ENCODE peak calls at places on chromosomes 3 and 15, in eight cellular contexts. E is GM10248; U is AG09319; Y is stimulated activated CD8-positive, alpha-beta memory T cell treated with anti-CD3 and anti-CD28 coated beads, Interleukin-4, amount 100 ng/mL, for 1 hour; W is natural killer cell; M is ELR; N is cardiac fibroblast; K is adrenal gland. A is an unnamed sample.

GRCh38 chr3:10173926-10174435 is 9.3 kb downstream of the IRAK2 start:
- DNase-seq in U (peak), W (no peak), N (peak), Y (no peak), M (peak), K (peak), E (peak), A (peak)

GRCh38 chr3:120773932-120774331 is 31.4 kb downstream of the GTF2E1 start:
- DNase-seq in N (peak), Y (no peak), E (no peak), U (no peak), K (no peak), M (peak), W (no peak), A (no peak)

GRCh38 chr3:148082881-148083280 is 614.8 kb upstream of the AGTR1 start:
- DNase-seq in U (no peak), E (no peak), Y (no peak), M (no peak), W (no peak), N (no peak), K (no peak), A (no peak)

GRCh38 chr3:171876651-171877272 is 33.6 kb downstream of the TMEM212 start:
- DNase-seq in Y (no peak), N (peak), U (peak), M (peak), W (no peak), E (no peak), K (no peak), A (peak)

GRCh38 chr3:48088056-48088748 is 72.0 kb upstream of the MAP4 start:
- DNase-seq in W (no peak), Y (no peak), M (peak), N (no peak), U (no peak), E (no peak), K (peak), A (peak)

GRCh38 chr15:40307421-40308165 is at the start of gene PLCB2:
- DNase-seq in E (peak), M (no peak), N (no peak), K (no peak), W (peak), Y (peak), U (no peak), A (no peak)

GRCh38 chr15:100784493-100785180 is 95.0 kb upstream of the ALDH1A3 start:
- DNase-seq in E (no peak), N (no peak), W (no peak), K (no peak), Y (no peak), U (no peak), M (no peak), A (no peak)

GRCh38 chr15:69304176-69304533 is 5.4 kb downstream of the PAQR5 start:
- DNase-seq in N (peak), Y (no peak), K (peak), E (no peak), M (peak), W (no peak), U (peak), A (no peak)

GRCh38 chr3:161219495-161219894 is 1.6 kb upstream of the NMD3 start:
- DNase-seq in U (no peak), E (no peak), M (no peak), W (no peak), Y (no peak), N (no peak), K (no peak), A (no peak)

GRCh38 chr15:60479711-60480110 is 769 bp upstream of the ICE2 start:
- DNase-seq in E (peak), N (no peak), U (no peak), W (no peak), M (peak), Y (no peak), K (no peak), A (peak)

GRCh38 chr15:35142578-35142977 is 57.5 kb upstream of the NANOGP8 start:
- DNase-seq in E (no peak), K (no peak), Y (no peak), M (no peak), N (peak), W (no peak), U (no peak), A (no peak)

GRCh38 chr15:56672721-56673120 is 60.6 kb downstream of the ZNF280D start:
- DNase-seq in E (no peak), K (no peak), U (no peak), M (no peak), N (peak), Y (no peak), W (no peak), A (no peak)

GRCh38 chr15:59105839-59106238 is 893 bp downstream of the CCNB2 start:
- DNase-seq in E (peak), N (no peak), W (no peak), U (no peak), M (peak), Y (no peak), K (no peak), A (no peak)

GRCh38 chr15:32130823-32131222 is 100.5 kb downstream of the CHRNA7 start:
- DNase-seq in U (no peak), E (no peak), M (no peak), Y (no peak), K (no peak), W (no peak), N (no peak), A (no peak)